ENCODE peak calls at places on chromosomes 7 and 10, in eight cellular contexts. N is T-helper 1 cell; R is NCI-H1105 treated with DMSO at 0.1 percent for 48 hours; I is substantia nigra; Y is activated CD4-positive, alpha-beta T cell treated with anti-CD3 and anti-CD28 coated beads, Interleukin-2, amount 50 U/mL, for 24 hours; J is activated CD8-positive, alpha-beta T cell treated with anti-CD3 and anti-CD28 coated beads for 36 hours; T is GDM1; P is left cardiac atrium. G is an unnamed sample.

GRCh38 chr7:44986218-44987053 is 7.6 kb upstream of the MYO1G start:
- DNase-seq in N (peak), R (peak), I (peak), Y (peak), J (peak), T (peak), P (peak), G (peak)

GRCh38 chr7:30988346-30989005 is 24.7 kb downstream of the GHRHR start:
- DNase-seq in N (no peak), R (no peak), I (peak), Y (no peak), J (no peak), T (no peak), P (no peak), G (peak)

GRCh38 chr10:58661336-58661735 is 148.7 kb downstream of the BICC1 start:
- DNase-seq in N (no peak), R (no peak), I (no peak), Y (no peak), J (no peak), T (no peak), P (no peak), G (no peak)

GRCh38 chr10:107814865-107815487 is 650.5 kb upstream of the SORCS1 start:
- DNase-seq in N (no peak), R (peak), I (no peak), Y (no peak), J (peak), T (peak), P (peak), G (peak)

GRCh38 chr10:125124907-125125306 is 35.5 kb downstream of the CTBP2 start:
- DNase-seq in N (no peak), R (no peak), I (no peak), Y (no peak), J (no peak), T (no peak), P (no peak), G (no peak)

GRCh38 chr10:19817251-19818046 is 1.2 kb downstream of the PLXDC2 start:
- DNase-seq in N (no peak), R (peak), I (no peak), Y (no peak), J (peak), T (no peak), P (peak), G (no peak)

GRCh38 chr7:34875481-34875880 is 161.8 kb downstream of the DPY19L1 start:
- DNase-seq in N (no peak), R (no peak), I (peak), Y (no peak), J (no peak), T (no peak), P (no peak), G (no peak)

GRCh38 chr7:116395125-116395791 is 104.3 kb upstream of the CAV2 start:
- DNase-seq in N (no peak), R (no peak), I (no peak), Y (no peak), J (no peak), T (no peak), P (no peak), G (no peak)

GRCh38 chr10:121928528-121928884 is 675 bp upstream of the ATE1 start:
- DNase-seq in N (no peak), R (no peak), I (no peak), Y (no peak), J (no peak), T (no peak), P (no peak), G (peak)

GRCh38 chr7:133571066-133571465 is 318.2 kb downstream of the EXOC4 start:
- DNase-seq in N (no peak), R (no peak), I (no peak), Y (no peak), J (no peak), T (no peak), P (no peak), G (peak)

GRCh38 chr7:111987115-111987826 is 218.9 kb downstream of the DOCK4 start:
- DNase-seq in N (no peak), R (no peak), I (no peak), Y (no peak), J (no peak), T (peak), P (no peak), G (peak)

GRCh38 chr10:24440817-24441790 is 232.2 kb downstream of the KIAA1217 start:
- DNase-seq in N (no peak), R (no peak), I (no peak), Y (no peak), J (no peak), T (no peak), P (no peak), G (no peak)

GRCh38 chr10:34078798-34079470 is 736.2 kb downstream of the PARD3 start:
- DNase-seq in N (no peak), R (no peak), I (no peak), Y (no peak), J (no peak), T (no peak), P (peak), G (no peak)

GRCh38 chr7:128868624-128869137 is 6.0 kb downstream of the ATP6V1F start:
- DNase-seq in N (no peak), R (no peak), I (no peak), Y (no peak), J (no peak), T (no peak), P (no peak), G (no peak)

GRCh38 chr10:69641261-69641980 is 11.4 kb downstream of the FAM241B start:
- DNase-seq in N (no peak), R (no peak), I (no peak), Y (no peak), J (no peak), T (no peak), P (no peak), G (no peak)

GRCh38 chr10:69866688-69867461 is 65.2 kb downstream of the COL13A1 start:
- DNase-seq in N (no peak), R (no peak), I (no peak), Y (no peak), J (no peak), T (no peak), P (peak), G (no peak)

GRCh38 chr7:142301923-142302550 is 44.2 kb upstream of the PRSS58 start:
- DNase-seq in N (no peak), R (peak), I (no peak), Y (no peak), J (no peak), T (no peak), P (no peak), G (peak)

GRCh38 chr7:44050915-44051560 is 6.5 kb downstream of the DBNL start:
- DNase-seq in N (no peak), R (no peak), I (no peak), Y (no peak), J (no peak), T (no peak), P (no peak), G (no peak)

GRCh38 chr10:69180525-69181204 is 631 bp downstream of the SUPV3L1 start:
- DNase-seq in N (peak), R (no peak), I (no peak), Y (peak), J (peak), T (no peak), P (no peak), G (peak)

GRCh38 chr7:30564243-30564892 is 30.3 kb upstream of the GARS1 start:
- DNase-seq in N (peak), R (peak), I (peak), Y (peak), J (peak), T (peak), P (peak), G (peak)

GRCh38 chr7:137789215-137789899 is 57.4 kb downstream of the DGKI start:
- DNase-seq in N (no peak), R (peak), I (no peak), Y (no peak), J (no peak), T (no peak), P (no peak), G (no peak)

GRCh38 chr7:152673902-152674301 is 2.0 kb downstream of the XRCC2 start:
- DNase-seq in N (no peak), R (no peak), I (no peak), Y (no peak), J (no peak), T (no peak), P (no peak), G (no peak)

GRCh38 chr10:121873236-121873635 is 54.6 kb downstream of the ATE1 start:
- DNase-seq in N (no peak), R (no peak), I (no peak), Y (no peak), J (no peak), T (no peak), P (no peak), G (no peak)

GRCh38 chr10:12717981-12718707 is 283.4 kb downstream of the CCDC3 start:
- DNase-seq in N (no peak), R (no peak), I (no peak), Y (no peak), J (no peak), T (no peak), P (no peak), G (no peak)